ENCODE peak calls at places on chromosomes 6 and 20, in nine cellular contexts. P is MM.1S, R is Peyer's patch, A is GM12878, G is heart right ventricle, N is left lung, M is fibroblast of lung, X is ovary, Q is lower lobe of right lung. J is an unnamed sample.

GRCh38 chr20:48831702-48832422 is 4.1 kb upstream of the PREX1 start:
- DNase-seq in R (no peak), P (no peak), A (no peak), N (peak; percentile 49), X (peak; percentile 31), M (peak; percentile 75), Q (no peak), G (peak; percentile 51), J (peak; percentile 85)

GRCh38 chr6:70398783-70399730 is 14.3 kb upstream of the FAM135A start:
- DNase-seq in G (no peak), X (no peak), M (peak; percentile 37), R (peak; percentile 71), Q (peak; percentile 55), N (peak; percentile 53), A (no peak), P (no peak), J (no peak)

GRCh38 chr6:29702519-29703103 is 20.6 kb upstream of the HLA-F start:
- DNase-seq in P (no peak), X (peak; percentile 31), N (peak; percentile 40), M (no peak), Q (peak; percentile 74), A (no peak), G (peak; percentile 85), R (peak; percentile 79), J (no peak)

GRCh38 chr6:83505376-83505775 is 7.0 kb upstream of the PRSS35 start:
- DNase-seq in M (peak; percentile 10), A (no peak), G (no peak), N (peak; percentile 36), X (no peak), P (no peak), R (no peak), Q (no peak), J (no peak)

GRCh38 chr20:25540273-25540672 is 45.1 kb downstream of the NINL start:
- DNase-seq in P (peak; percentile 18), N (peak; percentile 41), R (no peak), X (no peak), G (no peak), M (no peak), A (no peak), Q (no peak), J (no peak)

GRCh38 chr20:49685809-49686208 is 27.9 kb downstream of the B4GALT5 start:
- DNase-seq in Q (no peak), X (no peak), P (no peak), A (no peak), N (no peak), M (peak; percentile 68), R (no peak), G (no peak), J (no peak)

GRCh38 chr6:56842602-56843475 is 112.1 kb upstream of the BEND6 start:
- DNase-seq in P (peak; percentile 36), Q (peak; percentile 60), X (peak; percentile 35), R (peak; percentile 52), N (peak; percentile 48), M (peak; percentile 61), G (peak; percentile 57), A (no peak), J (peak; percentile 55)

GRCh38 chr20:38050691-38051090 is 17.1 kb downstream of the RPRD1B start:
- DNase-seq in A (no peak), R (no peak), P (no peak), X (no peak), M (peak; percentile 27), Q (no peak), G (no peak), N (no peak), J (no peak)

GRCh38 chr20:2476742-2477615 is 6.4 kb upstream of the SNRPB start:
- DNase-seq in G (no peak), P (no peak), M (no peak), Q (no peak), R (no peak), A (no peak), X (no peak), N (no peak), J (no peak)

GRCh38 chr6:64376394-64376793 is 740.8 kb downstream of the PHF3 start:
- DNase-seq in G (no peak), Q (no peak), R (no peak), P (no peak), M (no peak), X (no peak), A (no peak), N (no peak), J (no peak)

GRCh38 chr20:53735536-53736050 is 142.0 kb upstream of the ZNF217 start:
- DNase-seq in A (no peak), P (peak; percentile 37), G (no peak), X (no peak), M (peak; percentile 70), N (no peak), Q (no peak), R (no peak), J (peak; percentile 95)

GRCh38 chr20:19915111-19915798 is 101.9 kb upstream of the NAA20 start:
- DNase-seq in A (no peak), M (no peak), R (no peak), G (no peak), P (no peak), Q (no peak), N (no peak), X (no peak), J (no peak)

GRCh38 chr20:2292711-2293110 is 3.1 kb upstream of the TGM3 start:
- DNase-seq in P (no peak), G (no peak), R (no peak), Q (peak; percentile 81), X (no peak), N (peak; percentile 67), A (no peak), M (no peak), J (no peak)

GRCh38 chr6:144317736-144318135 is 32.6 kb downstream of the UTRN start:
- DNase-seq in A (no peak), N (no peak), Q (no peak), X (no peak), M (no peak), G (no peak), R (no peak), P (peak; percentile 12), J (no peak)

GRCh38 chr6:107656381-107656780 is 166.5 kb downstream of the SOBP start:
- DNase-seq in Q (no peak), R (no peak), G (no peak), M (peak; percentile 24), X (no peak), P (no peak), A (no peak), N (no peak), J (no peak)

GRCh38 chr6:43667245-43668150 is 20.1 kb downstream of the MRPS18A start:
- DNase-seq in R (peak; percentile 95), G (peak; percentile 85), M (peak; percentile 67), P (peak; percentile 75), X (peak; percentile 88), N (peak; percentile 80), Q (peak; percentile 85), A (no peak), J (no peak)

GRCh38 chr6:43644940-43645612 is at the start of gene RSPH9:
- DNase-seq in P (peak; percentile 33), A (no peak), N (peak; percentile 79), Q (peak; percentile 84), R (peak; percentile 75), G (peak; percentile 72), X (peak; percentile 64), M (peak; percentile 85), J (peak; percentile 85)

GRCh38 chr20:61639200-61639599 is 387.1 kb downstream of the CDH4 start:
- DNase-seq in X (no peak), Q (no peak), M (peak; percentile 37), R (no peak), P (no peak), G (no peak), N (no peak), A (no peak), J (no peak)

GRCh38 chr20:13611726-13612125 is 27.0 kb downstream of the TASP1 start:
- DNase-seq in P (no peak), M (no peak), R (no peak), G (no peak), X (no peak), N (no peak), A (no peak), Q (no peak), J (no peak)

GRCh38 chr20:13610205-13610604 is 28.5 kb downstream of the TASP1 start:
- DNase-seq in G (no peak), N (no peak), A (no peak), X (no peak), P (no peak), R (no peak), M (no peak), Q (no peak), J (no peak)

DNA sequence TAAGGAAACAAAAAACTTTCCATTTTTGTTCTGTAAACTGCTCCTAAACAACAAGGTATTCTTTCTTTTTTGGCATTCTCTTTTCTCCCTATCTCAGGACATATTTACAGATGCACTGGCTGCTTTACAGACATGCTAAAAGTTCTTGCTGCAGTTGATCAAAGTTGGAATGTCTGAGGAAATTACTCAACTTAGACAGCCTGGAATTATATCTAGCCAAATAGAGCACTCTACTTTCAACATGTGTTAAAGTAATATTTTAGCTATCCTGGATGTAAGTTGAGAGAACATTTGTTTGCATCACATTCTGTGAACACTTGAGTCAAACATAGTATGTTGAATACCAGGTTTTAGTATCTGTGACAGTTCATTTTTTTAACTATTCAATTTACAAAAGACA is 24.8 kb downstream of the TASP1 start:
- DNase-seq in M (no peak), R (no peak), X (no peak), Q (no peak), G (no peak), P (no peak), A (no peak), N (no peak), J (no peak)
- H3K4me1 ChIP-seq in M (no peaks in the 10 kb centered on the region), R (no peaks in the 10 kb centered on the region), X (no peaks in the 10 kb centered on the region), Q (no peaks in the 10 kb centered on the region), G (peaks cover 24% of the 10 kb centered on the region), P (no peaks in the 10 kb centered on the region), A (no peaks in the 10 kb centered on the region), N (peaks cover 9% of the 10 kb centered on the region), J (peaks cover 3% of the 10 kb centered on the region)

GRCh38 chr20:63214514-63214913 is 1.4 kb downstream of the YTHDF1 start:
- DNase-seq in Q (no peak), M (no peak), R (no peak), N (no peak), A (no peak), G (no peak), P (no peak), X (no peak), J (no peak)
- H3K4me3 ChIP-seq in Q (peak overlapping the region; percentile 76), M (no peak overlapping the region), R (no peak overlapping the region), N (peak overlapping the region; percentile 91), A (peak overlapping the region; percentile 96), G (peak overlapping the region; percentile 94), P (peak overlapping the region; percentile 77), X (no peak overlapping the region), J (peak overlapping the region; percentile 94)

GRCh38 chr6:123380257-123380656 is 256.5 kb downstream of the TRDN start:
- DNase-seq in X (no peak), A (no peak), N (no peak), Q (no peak), R (no peak), P (peak; percentile 77), G (no peak), M (peak; percentile 39), J (no peak)
- TF ChIP-seq CTCF in X (no peak), A (peak; percentile 19), N (no peak), Q (no peak), R (no peak), P (peak; percentile 54), G (peak; percentile 29), M (peak; percentile 42), J (peak; percentile 56)

DNA sequence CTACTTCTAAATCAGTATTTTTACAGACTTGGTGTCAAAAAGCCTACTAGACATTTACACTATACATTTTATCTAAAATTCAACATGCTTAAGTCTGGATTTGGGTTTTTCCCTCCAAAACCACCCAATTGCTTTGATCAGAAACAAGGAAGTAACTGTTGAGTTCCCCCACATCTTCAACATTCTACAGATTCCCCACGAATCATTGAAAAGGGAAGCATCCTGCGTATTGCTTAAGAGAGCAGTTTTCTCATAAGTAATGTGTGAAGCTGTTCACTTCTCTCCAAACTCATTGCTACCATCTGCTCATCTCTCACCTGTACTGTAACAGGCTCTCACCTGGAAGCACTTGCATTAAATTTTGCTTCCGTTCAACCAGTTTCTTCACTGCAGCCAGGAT is 36.4 kb upstream of the RNF144B start:
- DNase-seq in P (no peak), R (no peak), X (no peak), Q (no peak), A (no peak), G (no peak), M (no peak), N (no peak), J (no peak)
- H3K4me1 ChIP-seq in P (no peaks in the 10 kb centered on the region), R (no peaks in the 10 kb centered on the region), X (no peaks in the 10 kb centered on the region), Q (peaks cover 5% of the 10 kb centered on the region), A (no peaks in the 10 kb centered on the region), G (no peaks in the 10 kb centered on the region), M (no peaks in the 10 kb centered on the region), N (no peaks in the 10 kb centered on the region), J (peaks cover 39% of the 10 kb centered on the region)

J was measured in RWPE2.